ENCODE peak calls at places on chromosomes 4 and X, in eight cellular contexts. L is choroid plexus epithelial cell; M is CD8-positive, alpha-beta T cell; N is spleen; D is tibial artery; R is Calu3; G is GM20000; Q is mucosa of descending colon. W is an unnamed sample.

GRCh38 chr4:152278505-152279301 is 257.2 kb downstream of the FBXW7 start:
- DNase-seq in L (no peak), M (no peak), N (no peak), D (no peak), R (peak; percentile 44), G (peak; percentile 13), Q (peak; percentile 67), W (no peak)

GRCh38 chr4:5018096-5018495 is 1.2 kb downstream of the CYTL1 start:
- DNase-seq in L (peak; percentile 48), M (no peak), N (no peak), D (no peak), R (no peak), G (no peak), Q (no peak), W (no peak)

GRCh38 chr4:138344064-138344463 is 101.9 kb upstream of the SLC7A11 start:
- DNase-seq in L (no peak), M (no peak), N (no peak), D (no peak), R (no peak), G (no peak), Q (no peak), W (no peak)

GRCh38 chr4:54914781-54915180 is 210.6 kb downstream of the KDR start:
- DNase-seq in L (no peak), M (no peak), N (no peak), D (no peak), R (no peak), G (no peak), Q (no peak), W (no peak)

GRCh38 chrX:75273483-75273882 is 402 bp upstream of the UPRT start:
- DNase-seq in L (no peak), M (peak; percentile 5), N (no peak), D (no peak), R (no peak), G (no peak), Q (no peak), W (no peak)

GRCh38 chr4:90127223-90127705 is at the start of gene CCSER1:
- DNase-seq in L (peak; percentile 27), M (peak; percentile 7), N (peak; percentile 95), D (peak; percentile 76), R (peak; percentile 69), G (peak; percentile 75), Q (peak; percentile 87), W (peak; percentile 58)

GRCh38 chrX:72272868-72273267 is 4.2 kb downstream of the RPS4X start:
- DNase-seq in L (peak; percentile 65), M (no peak), N (no peak), D (no peak), R (no peak), G (no peak), Q (no peak), W (no peak)

GRCh38 chr4:88738714-88739366 is 41.2 kb upstream of the NAP1L5 start:
- DNase-seq in L (no peak), M (no peak), N (no peak), D (no peak), R (no peak), G (no peak), Q (no peak), W (no peak)

GRCh38 chr4:145635630-145636029 is 16.4 kb downstream of the MMAA start:
- DNase-seq in L (no peak), M (no peak), N (no peak), D (no peak), R (no peak), G (no peak), Q (no peak), W (no peak)

GRCh38 chrX:12981880-12982279 is 7.0 kb downstream of the TMSB4X start:
- DNase-seq in L (no peak), M (no peak), N (no peak), D (no peak), R (no peak), G (no peak), Q (no peak), W (no peak)

GRCh38 chrX:16882188-16882587 is 12.0 kb upstream of the RBBP7 start:
- DNase-seq in L (peak; percentile 33), M (no peak), N (peak; percentile 81), D (peak; percentile 63), R (peak; percentile 34), G (no peak), Q (peak; percentile 63), W (no peak)

GRCh38 chr4:25172964-25173917 is 13.0 kb upstream of the SEPSECS start:
- DNase-seq in L (peak; percentile 98), M (no peak), N (no peak), D (peak; percentile 71), R (peak; percentile 5), G (peak; percentile 7), Q (no peak), W (peak; percentile 74)

GRCh38 chrX:147072747-147073146 is 258.2 kb upstream of the CXorf51A start:
- DNase-seq in L (no peak), M (no peak), N (no peak), D (no peak), R (no peak), G (no peak), Q (no peak), W (no peak)

GRCh38 chr4:39154009-39154408 is 28.3 kb upstream of the WDR19 start:
- DNase-seq in L (no peak), M (no peak), N (no peak), D (no peak), R (no peak), G (no peak), Q (no peak), W (no peak)

GRCh38 chr4:145097331-145097820 is 620 bp downstream of the ANAPC10 start:
- DNase-seq in L (no peak), M (no peak), N (no peak), D (no peak), R (no peak), G (no peak), Q (no peak), W (no peak)

GRCh38 chr4:84511703-84512102 is 12.6 kb upstream of the NKX6-1 start:
- DNase-seq in L (no peak), M (no peak), N (no peak), D (no peak), R (no peak), G (no peak), Q (no peak), W (no peak)

DNA sequence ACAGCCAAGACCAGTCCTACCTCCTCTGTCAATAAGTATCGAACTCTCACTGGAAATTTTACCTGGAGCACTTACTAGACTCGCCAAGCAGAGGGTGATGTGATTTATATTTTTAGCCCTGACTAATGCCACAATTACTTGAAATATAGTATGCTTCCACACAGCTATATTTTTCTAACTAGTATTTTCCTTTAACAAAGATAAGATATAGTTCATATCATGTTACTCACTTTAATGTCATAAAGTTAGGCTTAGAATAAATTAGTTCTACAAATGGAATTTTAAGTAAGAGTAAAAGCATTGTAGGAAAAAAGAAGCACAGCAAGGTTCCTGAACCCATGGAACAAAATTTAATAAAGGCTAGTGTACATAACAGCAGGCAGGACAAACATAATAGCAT is 16.0 kb upstream of the NKX6-1 start:
- DNase-seq in L (no peak), M (no peak), N (no peak), D (no peak), R (no peak), G (no peak), Q (no peak), W (no peak)
- TF ChIP-seq CTCF in L (no peak), M (no peak), N (no peak), D (no peak), R (no peak), G (no peak), Q (no peak), W (no peak)

DNA sequence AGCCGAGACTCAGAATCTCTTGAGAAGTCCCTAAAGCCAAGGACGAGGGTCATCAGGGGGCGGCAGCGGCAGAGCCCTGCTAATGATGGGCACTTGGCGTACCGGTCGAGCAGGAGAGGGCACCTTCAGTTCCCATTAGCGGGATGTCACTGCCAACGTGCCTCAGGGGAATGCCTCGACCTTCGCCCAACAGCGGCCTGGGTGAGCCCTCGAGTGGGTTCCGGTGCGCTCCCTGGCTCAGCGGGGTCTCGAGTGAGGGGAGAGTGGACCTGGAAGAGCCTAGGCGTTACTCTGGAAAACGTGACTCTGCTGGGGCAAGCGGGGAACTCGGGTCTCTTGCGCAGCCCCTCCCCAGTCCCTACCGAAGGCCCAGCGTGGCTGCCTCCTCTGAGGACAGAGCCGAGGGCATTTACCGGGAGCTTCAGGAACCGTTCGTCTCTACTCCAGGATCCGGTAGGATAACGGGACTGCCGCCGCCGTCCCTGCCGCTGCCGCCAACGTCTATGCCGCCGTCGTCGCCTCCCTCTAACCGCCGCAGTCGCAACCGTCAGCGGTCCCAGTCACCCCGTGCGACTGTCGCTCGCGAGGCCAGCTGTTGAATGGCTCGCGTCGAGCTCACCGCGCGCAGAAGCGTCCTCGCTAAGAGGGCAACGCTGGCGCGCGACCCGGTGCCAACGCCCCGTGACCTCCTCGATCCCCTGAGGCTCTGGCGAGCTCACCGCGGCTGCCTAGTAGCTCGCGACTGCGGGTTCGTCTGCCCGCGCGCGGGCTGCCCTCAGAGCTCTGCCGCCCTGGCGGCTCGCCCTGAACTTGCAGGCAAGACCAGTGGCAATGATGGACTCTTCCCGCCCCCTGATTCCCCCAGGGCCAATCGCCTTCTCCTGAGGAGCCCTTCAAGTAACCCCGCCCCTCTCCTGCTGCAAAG is 37.1 kb downstream of the PGRMC1 start:
- DNase-seq in L (peak; percentile 58), M (peak; percentile 39), N (peak; percentile 76), D (no peak), R (peak; percentile 2), G (peak; percentile 59), Q (peak; percentile 52), W (no peak)
- TF ChIP-seq CTCF in L (peak; percentile 37), M (no peak), N (peak; percentile 14), D (no peak), R (no peak), G (peak; percentile 1), Q (no peak), W (peak; percentile 24)

DNA sequence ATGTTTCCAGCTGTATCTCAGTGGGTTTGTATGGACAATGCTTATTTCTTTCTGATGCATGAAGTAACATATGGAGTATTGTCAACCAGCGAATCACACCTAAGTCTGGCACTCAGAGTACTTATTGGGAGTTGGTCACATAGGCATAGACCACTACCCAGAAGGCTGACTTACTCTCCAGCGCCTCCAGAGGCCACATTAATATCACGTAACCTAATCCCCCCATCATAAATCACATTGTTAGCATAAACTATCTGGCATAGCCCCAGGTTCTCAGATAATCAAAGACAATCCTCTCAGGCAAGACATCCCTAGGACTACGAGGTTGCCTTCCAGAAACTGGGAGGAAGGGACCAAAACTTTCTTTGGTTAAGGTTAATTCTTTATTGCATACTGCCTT is 560.5 kb upstream of the PABPC4L start:
- DNase-seq in L (no peak), M (no peak), N (no peak), D (no peak), R (no peak), G (no peak), Q (no peak), W (no peak)
- TF ChIP-seq CTCF in L (peak; percentile 5), M (no peak), N (no peak), D (no peak), R (no peak), G (peak; percentile 24), Q (no peak), W (no peak)

GRCh38 chrX:11541510-11541909 is 124.2 kb downstream of the ARHGAP6 start:
- DNase-seq in L (peak; percentile 21), M (no peak), N (no peak), D (no peak), R (no peak), G (no peak), Q (no peak), W (no peak)

GRCh38 chrX:11540532-11541377 is 125.0 kb downstream of the ARHGAP6 start:
- DNase-seq in L (peak; percentile 17), M (no peak), N (no peak), D (no peak), R (no peak), G (peak; percentile 18), Q (no peak), W (no peak)

GRCh38 chrX:11546917-11547316 is 118.8 kb downstream of the ARHGAP6 start:
- DNase-seq in L (no peak), M (no peak), N (no peak), D (no peak), R (no peak), G (no peak), Q (no peak), W (no peak)

GRCh38 chrX:11543249-11543648 is 122.5 kb downstream of the ARHGAP6 start:
- DNase-seq in L (no peak), M (no peak), N (no peak), D (no peak), R (no peak), G (no peak), Q (no peak), W (no peak)
- TF ChIP-seq CTCF in L (no peak), M (no peak), N (no peak), D (no peak), R (no peak), G (no peak), Q (no peak), W (no peak)